ENCODE peak calls at places on chromosome 1, in ten cellular contexts. One of them, this sample, is unnamed.

GRCh38 chr1:7223334-7224080 is 438.3 kb downstream of the CAMTA1 start:
- DNase-seq in neuronal stem cell: no peak
- DNase-seq in AG08395: peak; percentile 85
- DNase-seq in AG20443: peak; percentile 84
- DNase-seq in activated naive CD4-positive, alpha-beta T cell: no peak
- DNase-seq in caudate nucleus: no peak
- DNase-seq in IMR-90: peak; percentile 97
- DNase-seq in GM12892: no peak
- DNase-seq in SHP77: no peak
- DNase-seq in midbrain: no peak
- DNase-seq in this sample: no peak

GRCh38 chr1:8133190-8133589 is 107.1 kb upstream of the ERRFI1 start:
- DNase-seq in GM12892: no peak
- DNase-seq in AG08395: no peak
- DNase-seq in AG20443: no peak
- DNase-seq in SHP77: no peak
- DNase-seq in caudate nucleus: no peak
- DNase-seq in midbrain: no peak
- DNase-seq in IMR-90: no peak
- DNase-seq in neuronal stem cell: no peak
- DNase-seq in activated naive CD4-positive, alpha-beta T cell: no peak
- DNase-seq in this sample: no peak

GRCh38 chr1:30302808-30303310 is 420.5 kb downstream of the MATN1 start:
- DNase-seq in AG08395: no peak
- DNase-seq in activated naive CD4-positive, alpha-beta T cell: no peak
- DNase-seq in SHP77: peak; percentile 93
- DNase-seq in neuronal stem cell: no peak
- DNase-seq in AG20443: no peak
- DNase-seq in GM12892: no peak
- DNase-seq in IMR-90: no peak
- DNase-seq in midbrain: no peak
- DNase-seq in caudate nucleus: no peak
- DNase-seq in this sample: no peak

GRCh38 chr1:31295874-31296485 is 608 bp downstream of the SNRNP40 start:
- DNase-seq in IMR-90: no peak
- DNase-seq in activated naive CD4-positive, alpha-beta T cell: peak; percentile 25
- DNase-seq in neuronal stem cell: no peak
- DNase-seq in AG20443: no peak
- DNase-seq in AG08395: no peak
- DNase-seq in caudate nucleus: no peak
- DNase-seq in GM12892: no peak
- DNase-seq in SHP77: no peak
- DNase-seq in midbrain: no peak
- DNase-seq in this sample: no peak

GRCh38 chr1:193629875-193630274 is 443.5 kb upstream of the B3GALT2 start:
- DNase-seq in AG20443: no peak
- DNase-seq in AG08395: no peak
- DNase-seq in SHP77: no peak
- DNase-seq in IMR-90: no peak
- DNase-seq in caudate nucleus: no peak
- DNase-seq in neuronal stem cell: no peak
- DNase-seq in GM12892: no peak
- DNase-seq in activated naive CD4-positive, alpha-beta T cell: no peak
- DNase-seq in midbrain: no peak
- DNase-seq in this sample: no peak

GRCh38 chr1:153742411-153743142 is 14.7 kb downstream of the INTS3 start:
- DNase-seq in SHP77: no peak
- DNase-seq in GM12892: no peak
- DNase-seq in neuronal stem cell: no peak
- DNase-seq in caudate nucleus: no peak
- DNase-seq in midbrain: no peak
- DNase-seq in IMR-90: peak; percentile 56
- DNase-seq in activated naive CD4-positive, alpha-beta T cell: no peak
- DNase-seq in AG08395: peak; percentile 30
- DNase-seq in AG20443: no peak
- DNase-seq in this sample: no peak

GRCh38 chr1:59316497-59317128 is 19.7 kb downstream of the FGGY start:
- DNase-seq in AG20443: peak; percentile 33
- DNase-seq in SHP77: no peak
- DNase-seq in AG08395: peak; percentile 34
- DNase-seq in caudate nucleus: no peak
- DNase-seq in GM12892: no peak
- DNase-seq in neuronal stem cell: no peak
- DNase-seq in midbrain: no peak
- DNase-seq in activated naive CD4-positive, alpha-beta T cell: no peak
- DNase-seq in IMR-90: peak; percentile 70
- DNase-seq in this sample: no peak

GRCh38 chr1:16139473-16139962 is 16.4 kb downstream of the EPHA2 start:
- DNase-seq in neuronal stem cell: no peak
- DNase-seq in AG20443: peak; percentile 85
- DNase-seq in caudate nucleus: no peak
- DNase-seq in GM12892: no peak
- DNase-seq in AG08395: peak; percentile 91
- DNase-seq in midbrain: no peak
- DNase-seq in activated naive CD4-positive, alpha-beta T cell: no peak
- DNase-seq in IMR-90: peak; percentile 85
- DNase-seq in SHP77: no peak
- DNase-seq in this sample: no peak

GRCh38 chr1:162070094-162070748 is 730 bp downstream of the NOS1AP start:
- DNase-seq in activated naive CD4-positive, alpha-beta T cell: no peak
- DNase-seq in GM12892: no peak
- DNase-seq in SHP77: no peak
- DNase-seq in caudate nucleus: no peak
- DNase-seq in midbrain: no peak
- DNase-seq in neuronal stem cell: no peak
- DNase-seq in AG08395: no peak
- DNase-seq in IMR-90: no peak
- DNase-seq in AG20443: no peak
- DNase-seq in this sample: no peak

GRCh38 chr1:85550784-85551516 is 29.6 kb upstream of the CCN1 start:
- DNase-seq in activated naive CD4-positive, alpha-beta T cell: no peak
- DNase-seq in neuronal stem cell: no peak
- DNase-seq in AG20443: no peak
- DNase-seq in IMR-90: peak; percentile 86
- DNase-seq in midbrain: no peak
- DNase-seq in AG08395: no peak
- DNase-seq in GM12892: no peak
- DNase-seq in SHP77: no peak
- DNase-seq in caudate nucleus: no peak
- DNase-seq in this sample: no peak

This sample was measured in BE2C.